ENCODE peak calls at places on chromosomes 13 and 19, in seven cellular contexts. K is SK-N-SH, L is HCT116, P is HepG2, Y is GM12878, W is H1, S is K562. C is an unnamed sample.

GRCh38 chr13:35475960-35476943 is at the start of gene MAB21L1:
- DNase-seq in K (peak), L (no peak), P (no peak), Y (no peak), W (no peak), S (no peak), C (no peak)

GRCh38 chr19:23882493-23882892 is 32.2 kb upstream of the ZNF726 start:
- DNase-seq in K (no peak), L (no peak), P (peak), Y (no peak), W (no peak), S (no peak), C (no peak)

GRCh38 chr19:13681509-13681908 is 82.8 kb upstream of the MRI1 start:
- DNase-seq in K (no peak), L (no peak), P (no peak), Y (no peak), W (no peak), S (no peak), C (no peak)

GRCh38 chr19:611506-611869 is 21.8 kb downstream of the HCN2 start:
- DNase-seq in K (no peak), L (no peak), P (no peak), Y (no peak), W (no peak), S (no peak), C (no peak)

GRCh38 chr19:12574036-12574435 is 22.8 kb upstream of the ZNF564 start:
- DNase-seq in K (no peak), L (no peak), P (no peak), Y (peak), W (no peak), S (no peak), C (no peak)

GRCh38 chr19:5059191-5059579 is 90.3 kb downstream of the KDM4B start:
- DNase-seq in K (no peak), L (no peak), P (no peak), Y (no peak), W (no peak), S (no peak), C (no peak)

GRCh38 chr13:68976287-68976686 is 1131.3 kb upstream of the ATXN8OS start:
- DNase-seq in K (no peak), L (no peak), P (no peak), Y (no peak), W (no peak), S (no peak), C (no peak)

GRCh38 chr19:47390533-47391488 is 28.5 kb downstream of the MEIS3 start:
- DNase-seq in K (no peak), L (no peak), P (no peak), Y (no peak), W (no peak), S (no peak), C (no peak)

GRCh38 chr19:342128-342455 is 2.5 kb downstream of the MIER2 start:
- DNase-seq in K (no peak), L (no peak), P (no peak), Y (no peak), W (no peak), S (no peak), C (no peak)

GRCh38 chr13:48151766-48152165 is 56.9 kb upstream of the MED4 start:
- DNase-seq in K (no peak), L (no peak), P (no peak), Y (no peak), W (no peak), S (no peak), C (no peak)

GRCh38 chr13:74203576-74203975 is 69.4 kb upstream of the KLF12 start:
- DNase-seq in K (no peak), L (no peak), P (no peak), Y (no peak), W (no peak), S (no peak), C (peak)

GRCh38 chr19:47190167-47190727 is 40.8 kb downstream of the BBC3 start:
- DNase-seq in K (peak), L (peak), P (peak), Y (no peak), W (no peak), S (peak), C (peak)

GRCh38 chr13:45582533-45583076 is 32.9 kb downstream of the ERICH6B start:
- DNase-seq in K (no peak), L (no peak), P (no peak), Y (no peak), W (no peak), S (no peak), C (no peak)

GRCh38 chr13:99980201-99981114 is 1.1 kb upstream of the ZIC2 start:
- DNase-seq in K (peak), L (peak), P (no peak), Y (no peak), W (no peak), S (peak), C (peak)

GRCh38 chr19:3420909-3421619 is 54.7 kb downstream of the NFIC start:
- DNase-seq in K (no peak), L (no peak), P (no peak), Y (no peak), W (no peak), S (no peak), C (no peak)

GRCh38 chr19:56080669-56081401 is 40.3 kb downstream of the ZNF787 start:
- DNase-seq in K (peak), L (peak), P (peak), Y (peak), W (no peak), S (peak), C (no peak)

GRCh38 chr13:47853236-47853635 is 147.8 kb downstream of the SUCLA2 start:
- DNase-seq in K (no peak), L (no peak), P (no peak), Y (no peak), W (no peak), S (no peak), C (no peak)

GRCh38 chr13:72745260-72745659 is 17.5 kb downstream of the BORA start:
- DNase-seq in K (no peak), L (no peak), P (no peak), Y (no peak), W (no peak), S (no peak), C (no peak)

GRCh38 chr13:74259641-74260040 is 125.4 kb upstream of the KLF12 start:
- DNase-seq in K (no peak), L (no peak), P (no peak), Y (no peak), W (no peak), S (no peak), C (no peak)

GRCh38 chr19:11964496-11964857 is 363 bp upstream of the ZNF763 start:
- DNase-seq in K (peak), L (no peak), P (peak), Y (no peak), W (no peak), S (no peak), C (no peak)

GRCh38 chr19:31591258-31591657 is 242.0 kb upstream of the TSHZ3 start:
- DNase-seq in K (no peak), L (no peak), P (no peak), Y (no peak), W (no peak), S (no peak), C (no peak)

GRCh38 chr19:30420881-30421280 is 48.7 kb downstream of the ZNF536 start:
- DNase-seq in K (no peak), L (no peak), P (no peak), Y (no peak), W (no peak), S (no peak), C (no peak)

DNA sequence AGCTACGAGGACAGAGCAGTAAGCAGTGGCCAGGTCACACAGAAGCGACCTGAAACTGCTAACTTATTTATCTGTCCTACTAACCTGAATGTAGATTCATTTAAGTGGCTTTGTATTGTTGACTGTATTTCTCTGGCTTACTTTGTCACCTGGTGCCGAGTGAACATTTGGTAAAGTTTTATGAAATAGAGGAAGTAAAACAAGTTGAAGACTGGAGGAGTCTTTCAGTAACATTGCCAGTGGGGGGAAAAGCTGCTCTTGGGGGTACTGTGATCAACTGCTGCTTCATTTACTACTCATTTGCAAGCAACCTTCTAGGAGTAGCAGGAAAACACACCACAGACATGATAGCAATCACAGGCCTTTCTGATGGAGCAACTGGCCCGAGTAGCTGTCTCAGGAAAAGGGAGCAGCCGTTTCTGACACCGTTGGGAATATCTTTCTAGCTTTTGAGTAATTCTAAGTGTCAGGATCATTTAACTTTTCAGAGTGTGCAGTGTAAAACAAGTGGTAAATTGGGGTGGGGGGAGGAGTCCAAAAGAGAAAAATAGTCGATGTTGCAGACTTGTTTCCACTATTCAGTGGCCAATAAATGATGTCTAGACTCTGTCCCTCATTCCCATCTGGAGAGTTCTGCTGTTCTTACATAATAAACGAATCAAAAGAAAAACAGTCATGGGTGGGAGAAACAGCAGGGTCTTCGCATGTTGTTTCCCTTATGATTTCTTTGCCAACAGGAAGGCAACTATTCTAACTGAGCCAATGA is 615.2 kb downstream of the FGF9 start:
- DNase-seq in K (no peak), L (no peak), P (no peak), Y (no peak), W (no peak), S (no peak), C (no peak)
- TF ChIP-seq JUND in K (no peak), L (no peak), P (no peak), Y (no peak), W (no peak), S (no peak), C (no peak)

DNA sequence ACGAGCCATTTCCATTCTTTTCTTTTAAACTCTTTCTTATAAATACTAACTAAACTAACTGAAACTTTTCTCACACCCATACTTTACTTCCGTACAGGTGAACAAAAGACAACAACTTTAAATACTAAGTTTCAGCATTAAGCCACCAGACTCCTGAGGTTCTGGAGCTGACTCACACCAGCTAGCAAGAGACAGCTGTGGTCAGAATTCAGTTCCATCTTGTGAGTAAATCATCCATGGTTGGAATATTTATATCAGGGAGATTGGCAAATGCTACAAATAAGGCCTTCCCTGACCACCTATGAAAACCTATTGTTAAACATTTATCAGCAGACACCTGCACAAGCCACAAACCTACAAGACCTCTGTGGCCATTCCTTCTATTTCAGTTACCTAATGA is 897.0 kb downstream of the EFNB2 start:
- DNase-seq in K (no peak), L (no peak), P (no peak), Y (no peak), W (no peak), S (no peak), C (no peak)
- TF ChIP-seq JUND in K (no peak), L (no peak), P (no peak), Y (no peak), W (no peak), S (no peak), C (no peak)

GRCh38 chr19:17953316-17953801 is 13.5 kb upstream of the KCNN1 start:
- DNase-seq in K (no peak), L (no peak), P (no peak), Y (no peak), W (no peak), S (no peak), C (no peak)
- TF ChIP-seq JUND in K (no peak), L (no peak), P (no peak), Y (no peak), W (no peak), S (no peak), C (no peak)

GRCh38 chr19:29267701-29268100 is 54.8 kb upstream of the UQCRFS1 start:
- DNase-seq in K (no peak), L (no peak), P (no peak), Y (no peak), W (no peak), S (no peak), C (no peak)
- TF ChIP-seq JUND in K (no peak), L (no peak), P (no peak), Y (no peak), W (no peak), S (no peak), C (no peak)

GRCh38 chr13:102517959-102518358 is 78.8 kb upstream of the TPP2 start:
- DNase-seq in K (peak), L (no peak), P (no peak), Y (no peak), W (no peak), S (no peak), C (no peak)
- TF ChIP-seq JUND in K (no peak), L (no peak), P (no peak), Y (no peak), W (no peak), S (no peak), C (no peak)

DNA sequence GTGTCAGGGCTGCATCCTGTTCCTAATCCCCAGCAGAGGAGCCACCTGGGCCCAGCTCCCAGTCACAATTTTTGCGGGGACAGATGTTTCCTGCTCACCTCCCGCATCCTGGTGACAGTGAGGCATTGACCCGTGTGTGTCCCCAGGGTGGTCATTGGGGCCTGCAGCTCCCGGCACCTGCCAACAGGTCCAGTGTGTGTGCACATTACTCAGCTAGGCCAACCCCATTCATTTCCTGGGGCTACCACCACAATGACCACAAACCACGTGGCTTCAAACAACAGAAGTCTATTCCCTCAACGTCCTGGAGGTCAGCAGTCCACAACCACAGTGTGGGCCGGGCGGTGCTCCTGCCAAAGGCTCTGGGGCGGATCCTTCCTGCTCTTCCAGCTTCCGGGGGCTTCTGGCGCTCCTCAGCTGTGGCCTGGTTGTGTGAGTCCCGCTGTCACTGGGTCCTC is 11.9 kb upstream of the F2RL3 start:
- DNase-seq in K (no peak), L (no peak), P (no peak), Y (no peak), W (no peak), S (no peak), C (no peak)
- TF ChIP-seq JUND in K (no peak), L (no peak), P (no peak), Y (no peak), W (no peak), S (no peak), C (no peak)

GRCh38 chr19:40611900-40612698 is 10.9 kb downstream of the LTBP4 start:
- DNase-seq in K (no peak), L (no peak), P (no peak), Y (no peak), W (no peak), S (no peak), C (no peak)

GRCh38 chr19:40611096-40611495 is 9.9 kb downstream of the LTBP4 start:
- DNase-seq in K (no peak), L (no peak), P (no peak), Y (no peak), W (no peak), S (no peak), C (no peak)

GRCh38 chr19:40608957-40609356 is 7.8 kb downstream of the LTBP4 start:
- DNase-seq in K (no peak), L (no peak), P (no peak), Y (no peak), W (no peak), S (no peak), C (no peak)

GRCh38 chr19:40609561-40610395 is 8.6 kb downstream of the LTBP4 start:
- DNase-seq in K (peak), L (peak), P (peak), Y (peak), W (no peak), S (peak), C (peak)

DNA sequence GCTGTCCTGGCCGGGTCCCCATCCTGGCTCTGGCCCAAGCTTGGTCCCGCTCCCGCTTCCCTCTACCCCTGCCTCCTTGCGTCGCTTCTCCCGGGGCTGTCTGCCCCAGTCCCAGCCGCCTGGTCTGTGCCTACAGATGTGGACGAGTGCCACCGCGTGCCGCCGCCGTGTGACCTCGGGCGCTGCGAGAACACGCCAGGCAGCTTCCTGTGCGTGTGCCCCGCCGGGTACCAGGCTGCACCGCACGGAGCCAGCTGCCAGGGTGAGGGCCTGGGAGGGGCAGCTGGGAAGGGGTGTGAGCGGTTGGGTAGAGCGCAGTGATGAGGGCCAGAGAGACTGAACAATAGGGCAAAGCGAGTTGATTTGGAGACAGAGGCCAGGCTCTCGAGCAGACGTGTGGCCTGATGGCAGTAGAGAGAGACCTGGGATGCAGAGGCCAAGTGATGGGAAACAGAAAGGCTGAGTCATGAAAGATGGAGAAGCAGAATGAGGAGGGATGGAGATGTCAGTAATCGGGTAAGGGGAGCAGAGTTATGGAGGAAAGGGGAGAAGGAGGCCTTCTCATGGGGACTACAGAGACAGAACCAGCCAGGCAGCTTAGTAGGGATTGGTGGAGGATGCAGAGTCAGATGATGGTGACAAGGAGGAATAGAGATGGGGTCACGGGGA is 9.4 kb downstream of the LTBP4 start:
- DNase-seq in K (peak), L (no peak), P (no peak), Y (no peak), W (no peak), S (no peak), C (peak)
- TF ChIP-seq JUND in K (no peak), L (no peak), P (no peak), Y (no peak), W (no peak), S (no peak), C (no peak)

GRCh38 chr19:43667524-43668405 is 2.2 kb downstream of the PLAUR start:
- DNase-seq in K (no peak), L (no peak), P (no peak), Y (no peak), W (no peak), S (peak), C (no peak)
- TF ChIP-seq JUND in K (no peak), L (no peak), P (no peak), Y (no peak), W (no peak), S (no peak), C (no peak)

DNA sequence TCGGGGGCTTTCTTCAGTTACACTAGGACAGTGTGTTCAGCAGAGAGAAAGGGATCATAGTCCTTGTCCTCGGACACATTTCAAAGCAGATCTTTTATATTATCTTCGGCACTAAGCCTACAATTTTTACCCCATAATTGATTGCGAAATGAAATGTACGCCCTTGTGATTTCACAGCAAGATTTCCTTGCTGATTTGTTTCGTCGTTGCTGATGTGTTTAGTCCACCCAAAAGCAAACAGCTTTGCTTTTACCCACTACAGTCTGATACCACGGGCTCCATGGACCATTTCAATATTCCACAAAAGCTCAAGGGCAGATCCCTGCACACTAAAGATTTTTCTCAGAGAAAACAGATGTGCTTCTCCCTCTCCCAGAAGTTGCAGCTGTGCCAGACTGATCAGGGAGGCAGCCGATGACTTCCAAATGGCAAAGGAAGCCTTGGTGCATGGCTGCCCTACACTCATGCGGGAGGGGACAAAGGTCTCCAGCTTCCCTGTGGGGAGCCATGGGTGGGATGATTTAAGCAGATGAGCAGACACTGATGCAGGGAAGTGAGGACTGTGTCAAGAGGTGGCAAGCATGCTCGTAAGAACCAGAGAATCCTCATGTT is 81.2 kb downstream of the STK24 start:
- DNase-seq in K (peak), L (no peak), P (peak), Y (no peak), W (no peak), S (no peak), C (no peak)
- TF ChIP-seq JUND in K (no peak), L (no peak), P (no peak), Y (no peak), W (no peak), S (no peak), C (no peak)

DNA sequence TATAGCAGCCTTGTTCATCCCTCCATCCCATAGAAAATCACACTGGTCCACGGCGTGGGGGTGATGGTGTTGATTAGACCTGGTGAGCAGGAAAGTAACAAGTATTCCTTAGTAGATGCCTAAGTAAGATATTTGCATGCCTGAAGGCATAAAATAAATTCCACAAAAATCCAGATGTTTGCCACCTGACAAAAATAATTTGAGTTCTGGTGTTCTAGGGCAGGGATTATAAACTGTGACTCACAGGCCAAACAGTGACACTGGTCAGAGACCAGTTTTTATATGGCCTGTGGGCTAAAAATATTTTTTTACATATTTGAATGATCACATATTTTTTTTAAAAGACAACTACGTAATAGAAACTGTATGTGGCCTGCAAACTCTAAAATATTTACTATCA is 310.7 kb downstream of the RFC3 start:
- DNase-seq in K (no peak), L (no peak), P (no peak), Y (no peak), W (no peak), S (no peak), C (no peak)
- TF ChIP-seq JUND in K (no peak), L (no peak), P (no peak), Y (no peak), W (no peak), S (no peak), C (peak)